ENCODE peak calls at places on chromosomes 1 and 21, in six cellular contexts. B, J, A, O, M and K are unnamed samples.

GRCh38 chr1:27979151-27979858 is 19.5 kb downstream of the XKR8 start:
- DNase-seq in B (peak), J (peak), A (no peak), O (no peak), M (no peak), K (no peak)

GRCh38 chr1:210438928-210439841 is 110.5 kb downstream of the HHAT start:
- DNase-seq in B (peak), J (no peak), A (no peak), O (no peak), M (no peak), K (no peak)

GRCh38 chr1:209530990-209531389 is 52.5 kb upstream of the CAMK1G start:
- DNase-seq in B (no peak), J (no peak), A (no peak), O (no peak), M (no peak), K (no peak)

GRCh38 chr1:63112155-63112914 is 210.0 kb upstream of the FOXD3 start:
- DNase-seq in B (peak), J (no peak), A (no peak), O (no peak), M (no peak), K (no peak)

GRCh38 chr1:84353665-84354064 is 44.6 kb upstream of the DNASE2B start:
- DNase-seq in B (peak), J (no peak), A (no peak), O (no peak), M (no peak), K (no peak)

GRCh38 chr21:16968436-16968835 is 544.4 kb upstream of the CXADR start:
- DNase-seq in B (no peak), J (no peak), A (no peak), O (no peak), M (no peak), K (no peak)

GRCh38 chr1:30378991-30379581 is 344.3 kb downstream of the MATN1 start:
- DNase-seq in B (no peak), J (no peak), A (peak), O (no peak), M (no peak), K (no peak)

GRCh38 chr1:9890224-9890731 is 19.8 kb downstream of the CTNNBIP1 start:
- DNase-seq in B (peak), J (no peak), A (no peak), O (peak), M (no peak), K (no peak)

GRCh38 chr1:206633708-206634121 is 1.6 kb upstream of the DYRK3 start:
- DNase-seq in B (peak), J (no peak), A (no peak), O (no peak), M (no peak), K (no peak)

GRCh38 chr1:180178511-180179161 is 24.0 kb downstream of the QSOX1 start:
- DNase-seq in B (peak), J (peak), A (peak), O (peak), M (peak), K (peak)

GRCh38 chr1:83512371-83513004 is 486.4 kb downstream of the TTLL7 start:
- DNase-seq in B (no peak), J (no peak), A (peak), O (peak), M (no peak), K (no peak)

GRCh38 chr21:26686278-26686677 is 113.2 kb upstream of the CYYR1 start:
- DNase-seq in B (peak), J (no peak), A (no peak), O (no peak), M (no peak), K (no peak)

GRCh38 chr21:40976198-40977114 is 129.5 kb upstream of the DSCAM start:
- DNase-seq in B (no peak), J (no peak), A (no peak), O (no peak), M (no peak), K (no peak)

GRCh38 chr1:162131405-162132321 is 62.2 kb downstream of the NOS1AP start:
- DNase-seq in B (no peak), J (no peak), A (peak), O (no peak), M (no peak), K (no peak)

GRCh38 chr1:4976859-4977440 is 322.5 kb downstream of the AJAP1 start:
- DNase-seq in B (no peak), J (no peak), A (no peak), O (no peak), M (no peak), K (no peak)

GRCh38 chr1:10522324-10522860 is 47.6 kb downstream of the PEX14 start:
- DNase-seq in B (no peak), J (no peak), A (no peak), O (no peak), M (no peak), K (no peak)

GRCh38 chr1:151457911-151458882 is 1.1 kb downstream of the POGZ start:
- DNase-seq in B (peak), J (peak), A (peak), O (peak), M (peak), K (peak)

GRCh38 chr1:100313382-100313781 is 38.9 kb upstream of the CDC14A start:
- DNase-seq in B (no peak), J (no peak), A (no peak), O (no peak), M (no peak), K (no peak)

GRCh38 chr1:3174487-3175247 is 105.7 kb downstream of the PRDM16 start:
- DNase-seq in B (peak), J (peak), A (peak), O (peak), M (peak), K (no peak)

GRCh38 chr21:45228171-45228641 is 59.5 kb downstream of the POFUT2 start:
- DNase-seq in B (peak), J (peak), A (no peak), O (no peak), M (no peak), K (no peak)

GRCh38 chr1:85933901-85934300 is 222.7 kb downstream of the COL24A1 start:
- DNase-seq in B (no peak), J (no peak), A (no peak), O (no peak), M (no peak), K (no peak)

GRCh38 chr1:74457269-74457668 is 55.1 kb downstream of the LRRC53 start:
- DNase-seq in B (no peak), J (no peak), A (no peak), O (no peak), M (no peak), K (no peak)

GRCh38 chr1:107141491-107142369 is 891 bp downstream of the NTNG1 start:
- DNase-seq in B (peak), J (peak), A (no peak), O (no peak), M (no peak), K (peak)

GRCh38 chr1:229578168-229579100 is 19.9 kb upstream of the ABCB10 start:
- DNase-seq in B (no peak), J (no peak), A (no peak), O (no peak), M (no peak), K (no peak)

GRCh38 chr1:217182992-217183391 is 447.9 kb downstream of the GPATCH2 start:
- DNase-seq in B (no peak), J (no peak), A (no peak), O (no peak), M (no peak), K (no peak)

GRCh38 chr1:113027008-113027407 is 46.0 kb upstream of the LRIG2 start:
- DNase-seq in B (no peak), J (peak), A (peak), O (no peak), M (no peak), K (no peak)

GRCh38 chr1:55584521-55585401 is 369.6 kb upstream of the USP24 start:
- DNase-seq in B (peak), J (no peak), A (no peak), O (no peak), M (no peak), K (no peak)

GRCh38 chr1:111559736-111560279 is 56.4 kb upstream of the ADORA3 start:
- DNase-seq in B (peak), J (peak), A (no peak), O (no peak), M (no peak), K (no peak)

GRCh38 chr1:211474426-211474825 is 17.5 kb downstream of the RD3 start:
- DNase-seq in B (no peak), J (peak), A (no peak), O (no peak), M (no peak), K (no peak)

GRCh38 chr1:242147096-242147976 is 148.4 kb upstream of the MAP1LC3C start:
- DNase-seq in B (peak), J (no peak), A (no peak), O (no peak), M (no peak), K (no peak)

GRCh38 chr1:201696217-201696761 is 132.7 kb upstream of the IPO9 start:
- DNase-seq in B (peak), J (no peak), A (no peak), O (peak), M (no peak), K (no peak)

GRCh38 chr1:19512545-19512944 is 27.2 kb upstream of the CAPZB start:
- DNase-seq in B (peak), J (no peak), A (no peak), O (no peak), M (no peak), K (no peak)

GRCh38 chr1:84436907-84437667 is 38.8 kb downstream of the DNASE2B start:
- DNase-seq in B (no peak), J (no peak), A (no peak), O (no peak), M (no peak), K (no peak)

GRCh38 chr1:47915677-47916353 is 81.4 kb downstream of the TRABD2B start:
- DNase-seq in B (no peak), J (no peak), A (no peak), O (no peak), M (no peak), K (no peak)

GRCh38 chr1:240304466-240304865 is 212.8 kb downstream of the FMN2 start:
- DNase-seq in B (no peak), J (no peak), A (no peak), O (no peak), M (no peak), K (no peak)

GRCh38 chr1:204093421-204093717 is 20.5 kb downstream of the SOX13 start:
- DNase-seq in B (no peak), J (no peak), A (peak), O (no peak), M (no peak), K (no peak)

GRCh38 chr1:108663074-108663473 is 2.2 kb upstream of the HENMT1 start:
- DNase-seq in B (no peak), J (no peak), A (no peak), O (no peak), M (no peak), K (no peak)
- TF ChIP-seq CTCF in B (no peak), J (no peak), A (no peak), O (no peak), M (no peak), K (no peak)

GRCh38 chr21:37057614-37058013 is 15.3 kb downstream of the PIGP start:
- DNase-seq in B (no peak), J (no peak), A (no peak), O (no peak), M (no peak), K (no peak)

GRCh38 chr21:37059181-37059580 is 13.7 kb downstream of the PIGP start:
- DNase-seq in B (no peak), J (no peak), A (no peak), O (no peak), M (no peak), K (no peak)

GRCh38 chr21:37062592-37062933 is 10.3 kb downstream of the PIGP start:
- DNase-seq in B (no peak), J (no peak), A (no peak), O (no peak), M (no peak), K (no peak)

GRCh38 chr21:37061926-37062591 is 10.8 kb downstream of the PIGP start:
- DNase-seq in B (peak), J (no peak), A (no peak), O (no peak), M (no peak), K (no peak)

GRCh38 chr21:37060296-37060695 is 12.6 kb downstream of the PIGP start:
- DNase-seq in B (peak), J (peak), A (no peak), O (peak), M (peak), K (no peak)
- TF ChIP-seq CTCF in B (peak), J (peak), A (no peak), O (no peak), M (no peak), K (no peak)

DNA sequence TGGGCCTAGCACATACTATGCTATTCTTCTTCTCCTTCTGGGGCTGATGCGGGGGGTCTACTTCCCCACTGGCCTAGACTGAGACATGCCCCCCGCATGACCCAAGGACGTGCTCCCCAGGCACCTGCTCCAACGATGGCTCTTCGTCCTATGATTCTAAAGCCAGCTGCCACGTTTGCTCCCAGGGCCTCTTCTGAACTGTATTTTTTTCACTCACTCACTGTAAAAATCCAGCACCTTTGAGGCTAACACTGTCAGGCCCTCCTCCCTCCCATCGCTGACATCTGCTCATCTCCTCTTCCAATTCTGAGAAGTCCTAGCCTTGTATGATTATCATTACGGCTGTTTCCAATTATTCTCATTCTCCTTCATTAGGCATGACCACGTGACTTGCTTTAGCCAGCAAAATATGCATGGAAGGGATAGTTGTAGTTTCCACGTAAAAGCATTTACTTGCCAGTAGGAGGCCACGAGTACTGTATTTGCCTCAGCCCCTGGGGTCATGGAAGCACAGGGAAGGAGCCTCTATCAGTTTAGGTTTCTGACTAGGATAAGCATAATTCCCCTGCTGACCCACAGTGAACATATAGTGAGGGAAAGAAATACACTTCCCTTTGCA is 19.1 kb upstream of the EDN2 start:
- DNase-seq in B (no peak), J (no peak), A (no peak), O (no peak), M (no peak), K (no peak)
- TF ChIP-seq CTCF in B (no peak), J (peak), A (no peak), O (no peak), M (no peak), K (peak)

GRCh38 chr1:186620951-186621350 is 59.3 kb downstream of the PTGS2 start:
- DNase-seq in B (peak), J (no peak), A (no peak), O (no peak), M (no peak), K (no peak)

GRCh38 chr1:186620526-186620925 is 59.7 kb downstream of the PTGS2 start:
- DNase-seq in B (no peak), J (no peak), A (no peak), O (no peak), M (no peak), K (no peak)

GRCh38 chr1:186615332-186615731 is 64.9 kb downstream of the PTGS2 start:
- DNase-seq in B (no peak), J (no peak), A (no peak), O (no peak), M (no peak), K (no peak)

GRCh38 chr1:186623547-186623946 is 56.7 kb downstream of the PTGS2 start:
- DNase-seq in B (no peak), J (no peak), A (no peak), O (no peak), M (no peak), K (no peak)

DNA sequence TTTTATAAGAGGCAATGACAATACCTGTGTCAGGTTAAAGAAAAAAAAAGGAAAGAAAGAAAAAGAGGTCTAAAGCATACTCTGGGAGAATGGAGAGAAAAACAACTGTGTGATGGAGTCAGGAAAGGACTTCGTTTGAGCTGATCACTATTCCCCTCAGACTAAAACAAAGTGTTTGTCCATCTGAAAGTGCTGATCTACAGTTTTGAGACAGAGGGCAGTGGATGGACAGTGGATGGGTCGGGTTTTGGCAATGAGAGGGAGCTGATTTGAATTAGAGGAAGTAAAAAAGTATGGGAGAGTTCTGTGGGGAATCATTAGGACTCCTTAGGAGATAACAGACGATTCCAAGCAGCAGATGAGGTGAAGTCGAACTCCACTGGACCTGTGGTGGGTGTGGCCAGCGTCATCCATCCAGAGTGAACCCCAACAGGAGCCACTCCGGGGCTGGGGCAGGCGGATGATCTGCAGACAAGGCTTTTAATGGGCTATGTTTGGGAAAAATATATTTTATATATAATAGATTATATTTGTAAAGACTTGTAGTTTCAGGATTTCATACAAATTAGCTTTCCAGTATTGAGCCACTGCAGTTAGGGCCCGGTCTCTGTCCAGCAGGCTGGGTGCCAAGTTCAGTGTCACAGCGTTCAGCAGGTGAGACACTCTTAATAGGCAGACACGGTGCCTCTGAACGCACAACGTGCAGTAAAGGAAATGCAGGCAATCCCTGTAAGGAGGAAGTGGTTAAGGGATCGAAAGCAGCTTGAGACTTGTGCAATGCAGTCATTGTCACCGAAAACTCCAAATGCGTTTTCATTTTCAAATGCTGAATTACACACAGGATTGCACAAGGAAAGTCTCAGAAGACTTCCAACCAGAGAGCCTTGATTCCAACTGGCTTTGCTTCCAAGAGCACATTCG is 62.1 kb downstream of the PTGS2 start:
- DNase-seq in B (peak), J (no peak), A (peak), O (peak), M (peak), K (no peak)
- TF ChIP-seq CTCF in B (no peak), J (peak), A (no peak), O (no peak), M (no peak), K (no peak)

DNA sequence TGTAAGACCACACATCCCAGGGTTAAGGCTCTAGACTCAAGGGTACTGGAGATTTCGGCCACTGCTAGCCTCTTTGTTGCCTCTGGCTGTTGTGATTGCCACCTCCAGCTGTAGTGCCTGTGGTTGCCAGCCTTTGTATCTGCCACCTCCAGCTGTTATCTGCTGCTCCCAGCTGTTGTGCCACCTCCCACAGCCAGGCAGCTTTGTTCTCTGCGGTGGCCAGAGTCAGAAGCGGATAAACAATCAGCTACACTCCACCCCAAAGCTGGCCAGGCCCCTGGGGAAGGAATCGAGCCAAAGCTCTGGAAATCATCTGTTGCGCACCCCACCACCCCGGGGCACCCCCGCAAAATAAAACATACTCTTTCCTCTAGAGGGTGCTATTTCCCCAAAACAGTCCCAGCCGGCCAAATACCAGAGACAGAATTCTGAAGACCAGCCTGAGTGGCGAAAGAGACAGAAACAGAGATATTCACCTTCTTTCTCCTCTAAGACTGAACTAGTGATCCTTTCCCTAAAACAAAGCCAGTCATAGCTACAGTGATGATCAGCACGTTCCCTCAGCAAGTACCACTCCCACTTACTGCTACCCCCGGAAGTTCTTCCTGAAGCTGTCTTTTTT is 14.8 kb upstream of the PIGM start:
- DNase-seq in B (peak), J (peak), A (no peak), O (peak), M (no peak), K (no peak)
- TF ChIP-seq CTCF in B (peak), J (peak), A (peak), O (peak), M (peak), K (peak)

GRCh38 chr1:155126494-155127104 is 1.1 kb upstream of the EFNA1 start:
- DNase-seq in B (peak), J (peak), A (peak), O (peak), M (peak), K (peak)
- TF ChIP-seq CTCF in B (no peak), J (no peak), A (no peak), O (no peak), M (no peak), K (no peak)

DNA sequence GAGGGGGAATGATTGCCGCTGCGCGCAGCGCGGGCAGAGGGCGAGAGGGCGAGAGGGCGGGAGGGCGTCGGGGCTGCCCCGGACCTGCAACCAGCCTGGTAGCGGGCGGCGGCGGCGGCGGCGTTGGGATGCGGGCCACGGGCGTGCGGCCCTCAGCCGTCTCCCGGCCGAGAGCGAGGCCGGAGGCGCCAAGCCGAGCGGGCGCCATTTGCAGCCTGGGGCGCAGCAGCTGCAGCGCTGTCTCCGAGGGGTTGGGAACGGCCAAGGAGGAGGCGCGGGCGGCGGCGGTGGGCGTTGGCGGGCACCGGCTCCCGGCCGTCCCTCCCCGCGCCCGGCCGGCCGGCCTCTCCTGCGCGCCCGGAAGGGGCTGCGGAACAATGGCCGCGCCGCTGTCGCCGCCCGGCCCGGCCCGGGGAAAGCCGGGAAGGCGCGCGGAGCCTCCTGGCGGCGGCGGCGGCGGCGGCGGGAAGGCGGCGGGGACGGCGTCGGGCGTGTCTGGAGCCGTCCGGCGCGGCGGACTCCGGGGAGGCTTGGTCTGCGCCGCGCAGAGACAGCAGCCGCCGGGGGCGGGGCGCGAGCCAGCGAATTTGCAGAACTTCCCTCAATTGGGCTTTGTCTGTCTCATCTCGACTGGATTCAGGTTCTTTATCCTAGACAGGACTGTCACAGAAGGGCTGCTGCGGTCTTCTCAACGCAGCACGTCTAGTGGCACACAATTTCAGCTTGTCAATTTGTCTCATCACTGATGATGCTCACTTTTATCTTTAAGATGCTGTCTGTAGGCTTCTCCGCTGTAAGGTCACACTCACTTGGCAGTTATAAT is 35.7 kb downstream of the ZBTB8B start:
- DNase-seq in B (peak), J (peak), A (peak), O (peak), M (peak), K (peak)
- TF ChIP-seq CTCF in B (no peak), J (no peak), A (no peak), O (peak), M (no peak), K (no peak)